ENCODE peak calls at places on chromosomes 3 and 15, in six cellular contexts. Y is tibial artery; L is naive thymus-derived CD8-positive, alpha-beta T cell; E is T-helper 2 cell; U is germinal center; D is right cardiac atrium. O is an unnamed sample.

GRCh38 chr3:45647148-45647619 is 42.0 kb upstream of the SACM1L start:
- DNase-seq in Y (peak), L (no peak), E (no peak), U (no peak), D (no peak), O (peak)

GRCh38 chr3:157530637-157531300 is 27.6 kb upstream of the VEPH1 start:
- DNase-seq in Y (no peak), L (no peak), E (no peak), U (no peak), D (no peak), O (peak)

GRCh38 chr15:95664435-95664834 is 666.1 kb upstream of the NR2F2 start:
- DNase-seq in Y (no peak), L (no peak), E (no peak), U (no peak), D (no peak), O (no peak)

GRCh38 chr15:71600237-71600636 is 210.1 kb upstream of the NR2E3 start:
- DNase-seq in Y (no peak), L (no peak), E (no peak), U (no peak), D (no peak), O (no peak)

GRCh38 chr3:151459360-151459759 is 1.5 kb downstream of the IGSF10 start:
- DNase-seq in Y (no peak), L (no peak), E (no peak), U (no peak), D (peak), O (no peak)

GRCh38 chr15:77983091-77983707 is 94.3 kb downstream of the TBC1D2B start:
- DNase-seq in Y (no peak), L (no peak), E (no peak), U (no peak), D (no peak), O (no peak)

GRCh38 chr3:20739814-20740213 is 553.8 kb upstream of the SGO1 start:
- DNase-seq in Y (no peak), L (no peak), E (no peak), U (no peak), D (no peak), O (no peak)

GRCh38 chr15:25481208-25481862 is 42.5 kb upstream of the UBE3A start:
- DNase-seq in Y (no peak), L (no peak), E (no peak), U (no peak), D (peak), O (no peak)

GRCh38 chr3:183697123-183697609 is 431 bp upstream of the YEATS2 start:
- DNase-seq in Y (no peak), L (no peak), E (no peak), U (no peak), D (no peak), O (no peak)

GRCh38 chr15:95712785-95713184 is 617.7 kb upstream of the NR2F2 start:
- DNase-seq in Y (no peak), L (no peak), E (no peak), U (no peak), D (no peak), O (peak)

GRCh38 chr3:53763353-53763752 is 82.9 kb downstream of the CHDH start:
- DNase-seq in Y (no peak), L (no peak), E (no peak), U (no peak), D (no peak), O (no peak)

GRCh38 chr15:65576669-65577068 is 34.3 kb downstream of the INTS14 start:
- DNase-seq in Y (no peak), L (no peak), E (no peak), U (no peak), D (no peak), O (peak)

GRCh38 chr15:96344120-96344705 is 13.7 kb downstream of the NR2F2 start:
- DNase-seq in Y (no peak), L (no peak), E (no peak), U (no peak), D (no peak), O (no peak)

GRCh38 chr15:76502678-76503077 is 166.1 kb downstream of the ISL2 start:
- DNase-seq in Y (no peak), L (no peak), E (no peak), U (no peak), D (no peak), O (no peak)

GRCh38 chr3:14719006-14719405 is 44.1 kb downstream of the C3orf20 start:
- DNase-seq in Y (no peak), L (no peak), E (no peak), U (no peak), D (no peak), O (no peak)

GRCh38 chr3:50297384-50297775 is 1.8 kb downstream of the HYAL3 start:
- DNase-seq in Y (no peak), L (no peak), E (no peak), U (no peak), D (no peak), O (no peak)

GRCh38 chr15:70412717-70413266 is 315.1 kb upstream of the TLE3 start:
- DNase-seq in Y (no peak), L (no peak), E (no peak), U (no peak), D (no peak), O (no peak)

GRCh38 chr15:33188159-33188558 is 6.4 kb downstream of the FMN1 start:
- DNase-seq in Y (no peak), L (no peak), E (no peak), U (no peak), D (no peak), O (no peak)

GRCh38 chr15:40106203-40107161 is 2.2 kb downstream of the BMF start:
- DNase-seq in Y (peak), L (no peak), E (no peak), U (peak), D (peak), O (peak)

GRCh38 chr15:78211189-78211921 is 23.0 kb downstream of the ACSBG1 start:
- DNase-seq in Y (no peak), L (no peak), E (no peak), U (no peak), D (no peak), O (no peak)

GRCh38 chr3:112007641-112008040 is 8.9 kb downstream of the TAGLN3 start:
- DNase-seq in Y (peak), L (no peak), E (no peak), U (no peak), D (peak), O (peak)

GRCh38 chr15:29451201-29451781 is 181.7 kb upstream of the NSMCE3 start:
- DNase-seq in Y (no peak), L (no peak), E (no peak), U (no peak), D (peak), O (no peak)

GRCh38 chr3:115623414-115623868 is at the start of gene GAP43:
- DNase-seq in Y (peak), L (no peak), E (no peak), U (no peak), D (peak), O (peak)

GRCh38 chr15:44537728-44538240 is 837 bp downstream of the EIF3J start:
- DNase-seq in Y (no peak), L (peak), E (no peak), U (peak), D (no peak), O (peak)

GRCh38 chr3:61629442-61629841 is 68.1 kb downstream of the PTPRG start:
- DNase-seq in Y (no peak), L (no peak), E (no peak), U (no peak), D (no peak), O (no peak)

GRCh38 chr15:99137877-99138276 is 33.0 kb downstream of the SYNM start:
- DNase-seq in Y (no peak), L (no peak), E (no peak), U (no peak), D (no peak), O (no peak)

GRCh38 chr3:23682646-23683045 is 123.1 kb upstream of the UBE2E1 start:
- DNase-seq in Y (no peak), L (no peak), E (no peak), U (no peak), D (no peak), O (no peak)

GRCh38 chr15:62603757-62604156 is 438.7 kb upstream of the C2CD4B start:
- DNase-seq in Y (no peak), L (no peak), E (no peak), U (no peak), D (no peak), O (no peak)

GRCh38 chr3:16741103-16741758 is 136.0 kb upstream of the DAZL start:
- DNase-seq in Y (peak), L (no peak), E (no peak), U (no peak), D (no peak), O (peak)

GRCh38 chr3:49703443-49703927 is 14.1 kb downstream of the RNF123 start:
- DNase-seq in Y (no peak), L (peak), E (peak), U (peak), D (peak), O (peak)

O was measured in IMR-90.